ENCODE peak calls at places on chromosomes 12 and 14, in six cellular contexts. Q is mucosa of descending colon; K is psoas muscle; B is CD8-positive, alpha-beta T cell; O is lower lobe of right lung; F is stomach. L is an unnamed sample.

GRCh38 chr14:29798776-29799175 is 128.9 kb downstream of the PRKD1 start:
- DNase-seq in K (no peak), F (no peak), B (no peak), O (no peak), Q (no peak), L (no peak)

GRCh38 chr12:57096099-57096572 is 7.2 kb downstream of the NAB2 start:
- DNase-seq in O (no peak), F (no peak), K (no peak), Q (peak; percentile 42), B (no peak), L (peak; percentile 13)

GRCh38 chr12:4855121-4855924 is 54.4 kb upstream of the KCNA1 start:
- DNase-seq in F (peak; percentile 57), Q (peak; percentile 85), O (no peak), K (peak; percentile 23), B (no peak), L (no peak)

GRCh38 chr12:124829008-124829707 is 34.5 kb downstream of the SCARB1 start:
- DNase-seq in K (no peak), B (no peak), O (no peak), F (no peak), Q (no peak), L (no peak)

GRCh38 chr12:4810219-4810671 is 90.0 kb downstream of the GALNT8 start:
- DNase-seq in F (no peak), O (no peak), B (no peak), Q (no peak), K (no peak), L (no peak)

GRCh38 chr12:20211537-20211936 is 156.8 kb upstream of the PDE3A start:
- DNase-seq in F (no peak), B (no peak), Q (peak; percentile 26), K (no peak), O (no peak), L (no peak)

GRCh38 chr12:108117163-108117849 is 11.8 kb upstream of the WSCD2 start:
- DNase-seq in O (no peak), Q (no peak), B (no peak), F (no peak), K (no peak), L (no peak)

GRCh38 chr12:42234970-42235369 is 3.1 kb downstream of the YAF2 start:
- DNase-seq in K (no peak), Q (no peak), F (no peak), O (no peak), B (no peak), L (no peak)

GRCh38 chr12:93911436-93911835 is 234.3 kb downstream of the CRADD start:
- DNase-seq in F (no peak), K (no peak), Q (no peak), O (no peak), B (no peak), L (no peak)

GRCh38 chr12:71938728-71939385 is at the start of gene TPH2:
- DNase-seq in K (peak; percentile 19), Q (peak; percentile 46), F (peak; percentile 31), B (no peak), O (peak; percentile 56), L (peak; percentile 63)

GRCh38 chr14:75175677-75176141 is 703 bp downstream of the TMED10 start:
- DNase-seq in Q (no peak), F (no peak), O (no peak), K (no peak), B (no peak), L (no peak)

GRCh38 chr14:73283592-73284379 is 46.5 kb downstream of the PAPLN start:
- DNase-seq in Q (no peak), O (no peak), B (no peak), K (no peak), F (no peak), L (no peak)

GRCh38 chr12:124558298-124558697 is 9.1 kb downstream of the NCOR2 start:
- DNase-seq in O (no peak), F (no peak), B (no peak), K (no peak), Q (no peak), L (peak; percentile 55)

GRCh38 chr12:119704065-119704747 is 36.3 kb downstream of the PRKAB1 start:
- DNase-seq in B (no peak), F (no peak), O (no peak), Q (no peak), K (peak; percentile 32), L (no peak)

GRCh38 chr12:54723653-54724256 is 75.6 kb upstream of the DCD start:
- DNase-seq in Q (peak; percentile 10), B (no peak), O (no peak), F (no peak), K (no peak), L (no peak)

GRCh38 chr14:91377700-91378652 is 39.6 kb downstream of the CCDC88C start:
- DNase-seq in F (no peak), B (no peak), Q (peak; percentile 49), O (no peak), K (no peak), L (no peak)

GRCh38 chr12:102960766-102961487 is 3.5 kb downstream of the ASCL1 start:
- DNase-seq in K (no peak), Q (no peak), O (no peak), B (no peak), F (no peak), L (no peak)

GRCh38 chr14:68047910-68048309 is 228.3 kb downstream of the RAD51B start:
- DNase-seq in F (no peak), Q (no peak), O (no peak), B (no peak), K (no peak), L (no peak)

GRCh38 chr14:36580856-36581831 is 1.3 kb downstream of the NKX2-8 start:
- DNase-seq in O (peak; percentile 67), K (peak; percentile 22), Q (peak; percentile 26), F (no peak), B (no peak), L (peak; percentile 72)

GRCh38 chr12:66708704-66709443 is 30.0 kb upstream of the GRIP1 start:
- DNase-seq in F (no peak), Q (no peak), K (no peak), B (no peak), O (no peak), L (no peak)
- TF ChIP-seq CTCF in F (no peak), Q (no peak), K (no peak), B (peak; percentile 76), O (peak; percentile 34), L (peak; percentile 7)

DNA sequence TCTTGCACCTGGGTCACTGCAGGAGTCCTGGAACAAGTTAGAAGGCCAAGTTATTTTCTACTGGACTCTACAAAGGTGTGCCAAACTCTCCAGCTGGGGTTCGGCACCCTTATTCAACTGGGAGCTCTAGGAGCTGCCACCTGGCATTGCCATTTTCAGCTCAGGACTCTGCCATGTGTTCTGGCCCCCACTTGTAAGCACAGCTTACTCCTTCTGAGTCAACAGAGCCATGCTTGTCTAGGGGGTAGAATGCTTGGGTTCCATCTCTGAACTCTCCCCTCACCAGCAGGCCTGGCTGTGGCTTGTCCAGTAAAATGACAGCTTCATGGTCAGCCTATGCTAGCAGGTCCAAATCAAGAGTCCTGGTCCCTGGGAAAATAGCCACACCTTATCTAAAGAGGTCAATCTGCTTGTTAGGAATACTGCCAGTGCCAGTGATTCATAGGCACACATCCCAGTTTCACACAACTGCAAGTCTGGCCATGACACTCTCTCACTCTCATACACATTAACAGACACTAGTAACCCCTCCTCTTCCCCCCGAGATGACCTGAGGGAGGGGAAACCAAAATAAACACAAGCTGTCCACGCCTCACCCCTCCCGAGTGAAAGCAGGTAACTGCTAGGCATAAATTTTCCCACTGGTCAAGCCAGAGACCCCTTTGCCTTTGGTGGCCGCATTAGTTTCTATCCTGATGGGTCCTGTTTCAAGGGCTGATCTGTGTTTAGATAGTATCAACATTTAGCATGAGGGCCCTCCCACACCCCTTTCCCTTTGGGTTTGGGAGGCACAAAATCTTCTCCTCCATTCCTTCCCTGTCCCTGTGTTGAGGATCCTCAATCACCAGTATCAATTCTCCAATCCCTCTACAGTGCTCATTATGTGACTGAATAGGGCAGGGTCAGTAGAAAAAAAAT is 182.3 kb upstream of the GZMB start:
- DNase-seq in B (no peak), F (peak; percentile 47), O (no peak), Q (peak; percentile 60), K (no peak), L (no peak)
- H3K4me1 ChIP-seq in B (no peaks in the 10 kb centered on the region), F (peaks cover 45% of the 10 kb centered on the region), O (peaks cover 12% of the 10 kb centered on the region), Q (peaks cover 37% of the 10 kb centered on the region), K (peaks cover 5% of the 10 kb centered on the region), L (peaks cover 27% of the 10 kb centered on the region)

DNA sequence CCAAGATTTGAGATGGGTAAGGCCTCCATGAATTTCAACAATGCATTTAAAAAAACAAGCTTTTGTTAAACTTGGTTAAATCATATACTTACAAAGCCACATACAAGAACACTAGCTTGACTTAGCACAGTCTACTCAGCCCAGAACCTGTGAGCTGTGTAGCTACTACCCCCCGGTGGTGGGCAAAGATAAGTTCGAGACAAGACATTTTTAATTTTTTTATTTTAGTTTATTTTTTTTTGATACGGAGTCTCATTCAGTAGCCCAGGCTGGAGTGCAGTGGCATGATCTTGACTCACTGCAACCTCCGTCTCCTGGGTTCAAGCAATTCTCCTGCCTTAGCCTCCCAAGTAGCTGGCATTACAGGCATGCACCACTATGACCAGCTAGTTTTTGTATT is 3.7 kb upstream of the NECAP1 start:
- DNase-seq in K (no peak), Q (no peak), B (peak; percentile 27), O (no peak), F (no peak), L (no peak)
- TF ChIP-seq CTCF in K (peak; percentile 33), Q (no peak), B (peak; percentile 79), O (peak; percentile 33), F (no peak), L (peak; percentile 15)

DNA sequence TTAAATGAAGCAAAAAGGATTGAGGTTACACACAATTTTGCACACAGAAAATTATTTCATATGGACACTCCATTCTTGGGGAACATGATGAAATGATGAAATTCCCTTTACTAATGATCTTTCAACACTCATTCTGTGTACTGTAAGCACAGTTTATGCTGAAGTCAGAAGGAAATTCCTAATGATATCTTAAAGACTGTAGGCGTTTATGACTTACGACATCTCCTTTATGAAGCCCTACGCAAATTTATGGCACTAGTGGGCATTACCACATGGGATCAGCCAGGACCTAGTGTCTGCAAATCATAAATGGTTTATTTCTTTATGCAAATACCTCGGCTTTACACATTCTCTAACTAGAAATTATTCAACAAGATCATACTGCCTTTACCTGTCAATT is 97.9 kb upstream of the SOX5 start:
- DNase-seq in K (no peak), F (no peak), B (no peak), O (no peak), Q (no peak), L (no peak)
- H3K4me1 ChIP-seq in K (no peaks in the 10 kb centered on the region), F (no peaks in the 10 kb centered on the region), B (no peaks in the 10 kb centered on the region), O (no peaks in the 10 kb centered on the region), Q (peaks cover 11% of the 10 kb centered on the region), L (peaks cover 5% of the 10 kb centered on the region)

DNA sequence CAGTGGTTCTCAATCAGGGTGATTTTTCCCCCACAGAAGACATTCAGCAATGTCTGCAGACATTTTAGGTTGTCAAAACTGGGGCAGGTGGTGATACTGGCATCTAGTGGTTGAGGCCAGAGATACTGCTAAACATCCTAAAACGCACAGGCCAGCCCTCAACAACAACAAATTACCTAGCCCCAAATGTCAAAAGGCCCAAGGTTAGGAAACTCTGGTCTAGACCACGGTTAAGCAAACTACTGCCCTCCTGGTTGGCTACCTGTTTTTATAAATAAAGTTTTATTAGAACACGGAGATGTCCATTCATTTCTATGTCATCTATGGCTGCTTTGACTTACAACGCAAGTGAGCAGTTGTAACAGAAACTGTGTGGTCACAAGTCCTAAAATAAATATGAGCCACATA is 186.7 kb downstream of the EFCAB11 start:
- DNase-seq in F (no peak), O (no peak), B (peak; percentile 42), Q (peak; percentile 66), K (no peak), L (no peak)
- TF ChIP-seq CTCF in F (peak; percentile 50), O (peak; percentile 52), B (peak; percentile 87), Q (peak; percentile 23), K (peak; percentile 28), L (peak; percentile 61)

L was measured in kidney.